ENCODE peak calls at places on chromosomes 4 and X, in ten cellular contexts. P is fibroblast of lung; B is lower lobe of right lung; E is adipocyte; X is H7; V is effector memory CD4-positive, alpha-beta T cell; R is body of pancreas; J is HAP-1; M is HCT116; Q is CD8-positive, alpha-beta memory T cell. D is an unnamed sample. For H3K36me3, the result is how much of the 10 kb centered on the place peaks cover.

GRCh38 chrX:137031517-137032377 is 2.0 kb downstream of the GPR101 start:
- DNase-seq in P (peak), B (no peak), E (peak), X (peak), V (peak), R (peak), J (peak), M (no peak), Q (peak), D (no peak)

GRCh38 chr4:76011700-76012387 is 4.5 kb upstream of the CXCL9 start:
- DNase-seq in P (peak), B (no peak), E (peak), X (peak), V (no peak), R (no peak), J (no peak), M (no peak), Q (no peak), D (no peak)

GRCh38 chr4:150176559-150176958 is 98.3 kb downstream of the DCLK2 start:
- DNase-seq in P (peak), B (no peak), E (peak), X (no peak), V (no peak), R (no peak), J (no peak), M (no peak), Q (no peak), D (no peak)

GRCh38 chrX:41322821-41323603 is 10.9 kb upstream of the DDX3X start:
- DNase-seq in P (no peak), B (no peak), E (no peak), X (no peak), V (no peak), R (no peak), J (no peak), M (no peak), Q (no peak), D (no peak)

GRCh38 chr4:148203056-148203898 is 238.9 kb downstream of the NR3C2 start:
- DNase-seq in P (no peak), B (no peak), E (no peak), X (peak), V (no peak), R (peak), J (peak), M (no peak), Q (no peak), D (no peak)

GRCh38 chrX:135000516-135000915 is 9.7 kb downstream of the SMIM10 start:
- DNase-seq in P (peak), B (no peak), E (peak), X (no peak), V (no peak), R (no peak), J (no peak), M (no peak), Q (no peak), D (no peak)

GRCh38 chrX:25020391-25021131 is 4.8 kb upstream of the ARX start:
- DNase-seq in P (no peak), B (no peak), E (no peak), X (peak), V (no peak), R (no peak), J (peak), M (no peak), Q (no peak), D (no peak)

GRCh38 chrX:48025561-48025960 is 18.8 kb downstream of the SPACA5 start:
- DNase-seq in P (peak), B (no peak), E (peak), X (peak), V (no peak), R (peak), J (peak), M (peak), Q (no peak), D (no peak)

GRCh38 chr4:107906458-107907100 is 24.8 kb upstream of the CYP2U1 start:
- DNase-seq in P (no peak), B (no peak), E (no peak), X (no peak), V (no peak), R (no peak), J (peak), M (no peak), Q (no peak), D (no peak)

GRCh38 chr4:39124885-39125599 is 57.3 kb upstream of the WDR19 start:
- DNase-seq in P (no peak), B (no peak), E (no peak), X (no peak), V (no peak), R (no peak), J (no peak), M (no peak), Q (no peak), D (no peak)

GRCh38 chr4:110610940-110611785 is 11.7 kb downstream of the PITX2 start:
- DNase-seq in P (no peak), B (no peak), E (no peak), X (peak), V (no peak), R (no peak), J (no peak), M (no peak), Q (no peak), D (no peak)

GRCh38 chrX:154411322-154411980 is at the start of gene TAFAZZIN:
- DNase-seq in P (peak), B (peak), E (peak), X (peak), V (peak), R (peak), J (peak), M (no peak), Q (peak), D (peak)

GRCh38 chr4:1809754-1810502 is 16.8 kb downstream of the FGFR3 start:
- DNase-seq in P (peak), B (peak), E (peak), X (peak), V (peak), R (peak), J (peak), M (peak), Q (peak), D (no peak)

GRCh38 chr4:40576651-40577480 is 52.8 kb downstream of the RBM47 start:
- DNase-seq in P (peak), B (peak), E (peak), X (no peak), V (no peak), R (peak), J (no peak), M (peak), Q (no peak), D (peak)

GRCh38 chrX:302975-303374 is 15.6 kb downstream of the GTPBP6 start:
- DNase-seq in P (no peak), B (peak), E (no peak), X (peak), V (no peak), R (no peak), J (no peak), M (no peak), Q (no peak), D (no peak)

GRCh38 chr4:16721618-16722291 is 176.7 kb downstream of the LDB2 start:
- DNase-seq in P (peak), B (no peak), E (peak), X (no peak), V (no peak), R (peak), J (no peak), M (no peak), Q (no peak), D (no peak)

GRCh38 chr4:118865091-118865708 is 23.5 kb upstream of the SYNPO2 start:
- DNase-seq in P (peak), B (no peak), E (peak), X (peak), V (no peak), R (peak), J (peak), M (peak), Q (no peak), D (no peak)

GRCh38 chrX:83077606-83078005 is 430.5 kb upstream of the POU3F4 start:
- DNase-seq in P (no peak), B (no peak), E (no peak), X (no peak), V (no peak), R (no peak), J (no peak), M (no peak), Q (no peak), D (no peak)

GRCh38 chr4:183610033-183610432 is 49.0 kb downstream of the RWDD4 start:
- DNase-seq in P (peak), B (no peak), E (no peak), X (no peak), V (no peak), R (no peak), J (no peak), M (no peak), Q (no peak), D (no peak)

GRCh38 chrX:46707274-46707965 is 51.5 kb downstream of the SLC9A7 start:
- DNase-seq in P (no peak), B (no peak), E (no peak), X (no peak), V (no peak), R (no peak), J (no peak), M (no peak), Q (no peak), D (no peak)

GRCh38 chrX:118459494-118459893 is 36.1 kb upstream of the DOCK11 start:
- DNase-seq in P (peak), B (no peak), E (peak), X (peak), V (no peak), R (no peak), J (peak), M (no peak), Q (no peak), D (no peak)

GRCh38 chr4:57023104-57023503 is 44.4 kb downstream of the POLR2B start:
- DNase-seq in P (peak), B (no peak), E (peak), X (no peak), V (no peak), R (no peak), J (no peak), M (no peak), Q (no peak), D (no peak)

GRCh38 chr4:54433686-54434085 is 204.6 kb downstream of the PDGFRA start:
- DNase-seq in P (no peak), B (no peak), E (no peak), X (peak), V (no peak), R (no peak), J (peak), M (peak), Q (no peak), D (no peak)

GRCh38 chr4:159429693-159430035 is 326.8 kb downstream of the RAPGEF2 start:
- DNase-seq in P (no peak), B (no peak), E (no peak), X (no peak), V (no peak), R (no peak), J (no peak), M (no peak), Q (no peak), D (no peak)

GRCh38 chr4:107034091-107034698 is 1.9 kb downstream of the DKK2 start:
- DNase-seq in P (peak), B (no peak), E (peak), X (peak), V (no peak), R (peak), J (peak), M (no peak), Q (peak), D (peak)

GRCh38 chr4:2891294-2891693 is 47.6 kb downstream of the ADD1 start:
- DNase-seq in P (peak), B (no peak), E (peak), X (no peak), V (no peak), R (no peak), J (no peak), M (no peak), Q (no peak), D (no peak)

GRCh38 chr4:2888826-2889225 is 45.2 kb downstream of the ADD1 start:
- DNase-seq in P (no peak), B (no peak), E (peak), X (no peak), V (no peak), R (no peak), J (no peak), M (no peak), Q (no peak), D (no peak)

GRCh38 chr4:2886622-2887021 is 43.0 kb downstream of the ADD1 start:
- DNase-seq in P (no peak), B (no peak), E (peak), X (no peak), V (no peak), R (no peak), J (no peak), M (no peak), Q (no peak), D (no peak)

GRCh38 chr4:2886161-2886560 is 42.5 kb downstream of the ADD1 start:
- DNase-seq in P (no peak), B (no peak), E (no peak), X (no peak), V (no peak), R (no peak), J (no peak), M (no peak), Q (no peak), D (no peak)

DNA sequence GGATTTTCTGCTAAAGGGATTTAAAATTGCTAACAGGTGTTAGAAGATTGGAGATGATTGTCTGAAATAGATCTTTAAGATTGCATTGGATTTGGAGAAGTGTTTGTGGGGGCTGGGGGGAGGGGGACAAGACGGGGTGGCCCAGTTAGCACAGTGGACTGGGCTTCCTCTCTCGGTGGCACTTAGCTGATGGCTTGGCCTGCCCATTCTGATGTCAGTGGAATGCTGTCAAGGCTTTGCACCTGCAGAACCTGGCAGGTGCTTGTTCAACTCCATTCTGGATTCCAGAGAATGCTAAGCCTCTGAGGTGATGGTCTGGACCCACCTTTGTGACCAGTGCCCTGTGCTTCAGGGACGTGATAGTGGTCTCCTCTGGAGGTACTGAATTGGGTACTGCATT is 43.7 kb downstream of the ADD1 start:
- DNase-seq in P (no peak), B (no peak), E (no peak), X (no peak), V (no peak), R (no peak), J (no peak), M (no peak), Q (no peak), D (no peak)
- H3K36me3 ChIP-seq in P (under half), B (half or more), E (under half), X (under half), V (under half), R (under half), J (under half), M (under half), Q (under half), D (under half)

GRCh38 chr4:145153904-145154298 is 26.5 kb downstream of the OTUD4 start:
- DNase-seq in P (no peak), B (no peak), E (no peak), X (no peak), V (no peak), R (no peak), J (no peak), M (no peak), Q (no peak), D (no peak)

GRCh38 chr4:145154573-145154972 is 25.8 kb downstream of the OTUD4 start:
- DNase-seq in P (peak), B (no peak), E (peak), X (peak), V (no peak), R (peak), J (no peak), M (no peak), Q (no peak), D (no peak)

GRCh38 chr4:145153181-145153903 is 27.0 kb downstream of the OTUD4 start:
- DNase-seq in P (no peak), B (no peak), E (no peak), X (no peak), V (no peak), R (peak), J (no peak), M (no peak), Q (no peak), D (no peak)

GRCh38 chr4:145148980-145149379 is 31.4 kb downstream of the OTUD4 start:
- DNase-seq in P (no peak), B (no peak), E (no peak), X (no peak), V (no peak), R (no peak), J (no peak), M (no peak), Q (no peak), D (no peak)
- H3K36me3 ChIP-seq in P (under half), B (half or more), E (half or more), X (under half), V (half or more), R (under half), J (half or more), M (under half), Q (under half), D (half or more)

GRCh38 chrX:68995386-68995779 is 166.6 kb downstream of the EFNB1 start:
- DNase-seq in P (no peak), B (no peak), E (no peak), X (no peak), V (no peak), R (no peak), J (no peak), M (no peak), Q (no peak), D (peak)

GRCh38 chrX:68995780-68996551 is 167.1 kb downstream of the EFNB1 start:
- DNase-seq in P (peak), B (no peak), E (no peak), X (peak), V (no peak), R (peak), J (no peak), M (no peak), Q (no peak), D (peak)

GRCh38 chrX:68992998-68993397 is 164.2 kb downstream of the EFNB1 start:
- DNase-seq in P (no peak), B (no peak), E (no peak), X (no peak), V (no peak), R (no peak), J (no peak), M (no peak), Q (no peak), D (peak)

GRCh38 chrX:68994135-68994882 is 165.5 kb downstream of the EFNB1 start:
- DNase-seq in P (no peak), B (no peak), E (no peak), X (peak), V (no peak), R (no peak), J (no peak), M (no peak), Q (no peak), D (peak)

GRCh38 chrX:68994883-68995255 is 166.0 kb downstream of the EFNB1 start:
- DNase-seq in P (no peak), B (no peak), E (no peak), X (no peak), V (no peak), R (no peak), J (no peak), M (no peak), Q (no peak), D (no peak)
- H3K36me3 ChIP-seq in P (under half), B (under half), E (under half), X (under half), V (under half), R (under half), J (under half), M (under half), Q (under half), D (under half)

DNA sequence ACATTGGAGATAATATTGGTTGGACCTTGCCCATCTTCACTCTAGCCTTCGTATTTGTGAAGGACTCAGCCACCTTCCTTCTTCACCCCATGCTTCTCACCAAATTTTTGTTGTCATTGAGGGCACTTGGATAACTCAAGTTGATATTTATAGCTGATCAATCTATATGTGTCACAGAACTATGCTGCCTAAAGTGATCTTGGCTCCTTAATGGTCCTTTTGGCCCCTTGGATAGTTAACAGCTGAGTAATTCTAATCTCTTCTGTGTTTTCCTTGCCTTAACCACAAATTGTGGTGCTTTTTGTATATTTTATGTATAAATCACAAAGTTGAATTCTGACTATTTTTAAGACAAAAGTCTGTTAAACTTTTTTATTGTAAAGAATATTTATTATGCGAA is 6.6 kb downstream of the SPRY1 start:
- DNase-seq in P (peak), B (no peak), E (no peak), X (no peak), V (no peak), R (no peak), J (no peak), M (no peak), Q (no peak), D (no peak)
- H3K36me3 ChIP-seq in P (under half), B (under half), E (under half), X (under half), V (under half), R (under half), J (under half), M (under half), Q (under half), D (under half)

GRCh38 chr4:10112658-10113284 is 3.8 kb downstream of the WDR1 start:
- DNase-seq in P (no peak), B (no peak), E (no peak), X (no peak), V (no peak), R (no peak), J (no peak), M (no peak), Q (no peak), D (no peak)
- H3K36me3 ChIP-seq in P (under half), B (half or more), E (half or more), X (under half), V (half or more), R (under half), J (half or more), M (under half), Q (half or more), D (half or more)

DNA sequence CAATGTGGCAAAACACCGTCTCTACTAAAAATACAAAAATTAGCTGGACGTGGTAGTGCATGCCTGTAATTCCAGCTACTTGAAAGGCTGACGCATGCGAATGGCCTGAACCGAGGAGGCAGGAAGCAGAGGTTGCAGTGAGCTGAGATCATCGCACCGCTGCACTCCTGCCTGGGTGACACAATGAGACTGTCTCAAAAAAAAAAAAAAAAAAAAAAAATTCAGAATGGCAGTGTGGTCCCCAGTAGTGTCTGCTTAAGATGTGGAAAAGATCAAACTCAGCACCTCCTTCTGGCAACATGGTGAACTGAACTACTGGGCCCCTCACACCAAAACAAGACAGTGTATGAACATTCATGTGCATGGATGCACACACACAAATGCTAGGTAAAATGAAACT is 32.2 kb downstream of the SMS start:
- DNase-seq in P (peak), B (no peak), E (no peak), X (no peak), V (peak), R (no peak), J (no peak), M (no peak), Q (peak), D (peak)
- H3K36me3 ChIP-seq in P (under half), B (under half), E (under half), X (under half), V (under half), R (under half), J (half or more), M (under half), Q (under half), D (under half)

GRCh38 chr4:22477136-22477793 is 38.6 kb downstream of the ADGRA3 start:
- DNase-seq in P (no peak), B (no peak), E (no peak), X (no peak), V (no peak), R (no peak), J (no peak), M (no peak), Q (no peak), D (no peak)

GRCh38 chr4:22474636-22475310 is 41.1 kb downstream of the ADGRA3 start:
- DNase-seq in P (no peak), B (no peak), E (peak), X (no peak), V (no peak), R (no peak), J (peak), M (peak), Q (no peak), D (no peak)

GRCh38 chr4:22478426-22478825 is 37.4 kb downstream of the ADGRA3 start:
- DNase-seq in P (no peak), B (no peak), E (no peak), X (no peak), V (no peak), R (no peak), J (no peak), M (no peak), Q (no peak), D (no peak)

GRCh38 chr4:22476011-22476410 is 39.9 kb downstream of the ADGRA3 start:
- DNase-seq in P (no peak), B (no peak), E (no peak), X (no peak), V (no peak), R (no peak), J (no peak), M (no peak), Q (no peak), D (no peak)

GRCh38 chr4:22477794-22478182 is 38.1 kb downstream of the ADGRA3 start:
- DNase-seq in P (no peak), B (no peak), E (no peak), X (no peak), V (no peak), R (no peak), J (no peak), M (no peak), Q (no peak), D (no peak)
- H3K36me3 ChIP-seq in P (under half), B (under half), E (under half), X (under half), V (under half), R (under half), J (under half), M (under half), Q (under half), D (under half)

D was measured in ascending aorta.